ENCODE peak calls at places on chromosomes 11 and 22, in four cellular contexts. One of them, this sample, is unnamed.

GRCh38 chr22:24141586-24141985 is 39.7 kb upstream of the SUSD2 start:
- DNase-seq in CD8-positive, alpha-beta T cell: peak; percentile 22
- DNase-seq in ovary: no peak
- DNase-seq in mucosa of descending colon: no peak
- DNase-seq in this sample: no peak

GRCh38 chr22:42873361-42873760 is 16.3 kb upstream of the ARFGAP3 start:
- DNase-seq in CD8-positive, alpha-beta T cell: no peak
- DNase-seq in ovary: no peak
- DNase-seq in mucosa of descending colon: no peak
- DNase-seq in this sample: no peak

GRCh38 chr11:58866788-58867187 is 22.3 kb upstream of the GLYATL2 start:
- DNase-seq in CD8-positive, alpha-beta T cell: no peak
- DNase-seq in mucosa of descending colon: no peak
- DNase-seq in ovary: no peak
- DNase-seq in this sample: no peak

GRCh38 chr22:45254789-45255261 is 14.1 kb upstream of the KIAA0930 start:
- DNase-seq in ovary: no peak
- DNase-seq in CD8-positive, alpha-beta T cell: no peak
- DNase-seq in mucosa of descending colon: no peak
- DNase-seq in this sample: no peak

GRCh38 chr11:7706377-7706776 is at the start of gene OVCH2:
- DNase-seq in mucosa of descending colon: no peak
- DNase-seq in CD8-positive, alpha-beta T cell: no peak
- DNase-seq in ovary: no peak
- DNase-seq in this sample: no peak

GRCh38 chr11:24687748-24688147 is 190.9 kb downstream of the LUZP2 start:
- DNase-seq in ovary: no peak
- DNase-seq in mucosa of descending colon: no peak
- DNase-seq in CD8-positive, alpha-beta T cell: no peak
- DNase-seq in this sample: no peak

GRCh38 chr11:47433991-47434786 is 8.0 kb upstream of the PSMC3 start:
- DNase-seq in mucosa of descending colon: no peak
- DNase-seq in ovary: peak; percentile 65
- DNase-seq in CD8-positive, alpha-beta T cell: no peak
- DNase-seq in this sample: peak; percentile 56

GRCh38 chr22:35258144-35258988 is 1.1 kb downstream of the HMGXB4 start:
- DNase-seq in mucosa of descending colon: peak; percentile 25
- DNase-seq in ovary: no peak
- DNase-seq in CD8-positive, alpha-beta T cell: no peak
- DNase-seq in this sample: no peak

GRCh38 chr11:35045219-35045819 is 93.7 kb upstream of the CD44 start:
- DNase-seq in mucosa of descending colon: peak; percentile 49
- DNase-seq in ovary: no peak
- DNase-seq in CD8-positive, alpha-beta T cell: peak; percentile 79
- DNase-seq in this sample: no peak

GRCh38 chr11:124872741-124873140 is 7.5 kb downstream of the ROBO3 start:
- DNase-seq in ovary: peak; percentile 10
- DNase-seq in mucosa of descending colon: no peak
- DNase-seq in CD8-positive, alpha-beta T cell: no peak
- DNase-seq in this sample: no peak

GRCh38 chr11:81995907-81996306 is 737.8 kb downstream of the FAM181B start:
- DNase-seq in ovary: no peak
- DNase-seq in CD8-positive, alpha-beta T cell: no peak
- DNase-seq in mucosa of descending colon: no peak
- DNase-seq in this sample: no peak

DNA sequence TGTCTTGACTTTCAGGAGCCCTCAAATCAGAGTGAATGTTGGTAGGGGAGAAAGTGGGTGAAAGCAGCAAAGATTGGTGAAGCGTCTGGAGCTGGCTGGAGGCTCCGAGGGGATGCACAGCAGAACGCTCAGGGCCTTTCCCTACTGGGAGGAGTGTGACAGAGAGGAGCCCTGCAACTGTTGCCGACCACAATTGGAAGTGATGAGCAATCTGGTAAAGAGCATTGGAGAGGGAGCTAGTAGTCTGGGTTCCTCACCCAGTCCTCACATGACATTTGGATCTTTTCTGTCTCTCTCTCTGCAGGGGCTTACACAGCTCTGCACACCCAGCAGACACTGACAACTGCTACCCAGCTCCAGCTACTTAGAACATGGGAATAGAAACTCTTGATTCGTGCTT is 277.9 kb upstream of the PLET1 start:
- DNase-seq in ovary: no peak
- DNase-seq in CD8-positive, alpha-beta T cell: no peak
- DNase-seq in mucosa of descending colon: no peak
- DNase-seq in this sample: no peak
- H3K4me1 ChIP-seq in ovary: no peaks in the 10 kb centered on the region
- H3K4me1 ChIP-seq in CD8-positive, alpha-beta T cell: peaks cover 5% of the 10 kb centered on the region
- H3K4me1 ChIP-seq in mucosa of descending colon: no peaks in the 10 kb centered on the region
- H3K4me1 ChIP-seq in this sample: peaks cover 5% of the 10 kb centered on the region

GRCh38 chr11:332651-333480 is 12.2 kb upstream of the IFITM3 start:
- DNase-seq in CD8-positive, alpha-beta T cell: no peak
- DNase-seq in mucosa of descending colon: no peak
- DNase-seq in ovary: peak; percentile 20
- DNase-seq in this sample: no peak

GRCh38 chr11:331332-332060 is 10.8 kb upstream of the IFITM3 start:
- DNase-seq in mucosa of descending colon: no peak
- DNase-seq in CD8-positive, alpha-beta T cell: no peak
- DNase-seq in ovary: peak; percentile 15
- DNase-seq in this sample: no peak

GRCh38 chr11:336666-337002 is 16.0 kb upstream of the IFITM3 start:
- DNase-seq in CD8-positive, alpha-beta T cell: no peak
- DNase-seq in mucosa of descending colon: no peak
- DNase-seq in ovary: no peak
- DNase-seq in this sample: no peak

GRCh38 chr11:335779-336665 is 15.4 kb upstream of the IFITM3 start:
- DNase-seq in mucosa of descending colon: no peak
- DNase-seq in CD8-positive, alpha-beta T cell: no peak
- DNase-seq in ovary: peak; percentile 70
- DNase-seq in this sample: no peak

GRCh38 chr11:334264-335033 is 13.8 kb upstream of the IFITM3 start:
- DNase-seq in ovary: peak; percentile 80
- DNase-seq in mucosa of descending colon: no peak
- DNase-seq in CD8-positive, alpha-beta T cell: no peak
- DNase-seq in this sample: no peak
- H3K4me1 ChIP-seq in ovary: peaks cover 16% of the 10 kb centered on the region
- H3K4me1 ChIP-seq in mucosa of descending colon: no peaks in the 10 kb centered on the region
- H3K4me1 ChIP-seq in CD8-positive, alpha-beta T cell: peaks cover 57% of the 10 kb centered on the region
- H3K4me1 ChIP-seq in this sample: no peaks in the 10 kb centered on the region

GRCh38 chr22:28816994-28817530 is 16.7 kb upstream of the XBP1 start:
- DNase-seq in CD8-positive, alpha-beta T cell: no peak
- DNase-seq in ovary: no peak
- DNase-seq in mucosa of descending colon: no peak
- DNase-seq in this sample: no peak
- H3K4me1 ChIP-seq in CD8-positive, alpha-beta T cell: peaks cover 66% of the 10 kb centered on the region
- H3K4me1 ChIP-seq in ovary: peaks cover 14% of the 10 kb centered on the region
- H3K4me1 ChIP-seq in mucosa of descending colon: peaks cover 42% of the 10 kb centered on the region
- H3K4me1 ChIP-seq in this sample: peaks cover 100% of the 10 kb centered on the region

DNA sequence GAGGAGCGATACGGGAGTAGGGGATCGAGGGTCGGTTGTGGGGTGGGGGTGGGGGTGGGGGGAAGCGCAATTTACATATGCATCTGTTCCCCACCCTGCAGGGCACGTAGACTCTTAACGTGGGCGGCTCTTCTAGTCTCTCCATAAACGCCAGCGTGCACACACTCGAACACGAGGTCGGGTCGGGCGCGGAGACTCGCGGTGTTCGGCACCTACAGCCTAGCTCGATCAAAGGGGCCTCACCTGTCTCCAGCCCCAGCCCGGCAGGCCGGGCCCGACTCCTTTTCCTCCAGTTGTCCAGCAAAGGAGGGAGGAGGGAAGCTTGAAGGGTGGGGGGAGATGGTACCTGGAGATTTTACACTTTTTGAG is 535 bp downstream of the DCUN1D5 start:
- DNase-seq in ovary: peak; percentile 20
- DNase-seq in CD8-positive, alpha-beta T cell: peak; percentile 37
- DNase-seq in mucosa of descending colon: peak; percentile 47
- DNase-seq in this sample: peak; percentile 24
- H3K4me1 ChIP-seq in ovary: peaks cover 3% of the 10 kb centered on the region
- H3K4me1 ChIP-seq in CD8-positive, alpha-beta T cell: peaks cover 25% of the 10 kb centered on the region
- H3K4me1 ChIP-seq in mucosa of descending colon: peaks cover 14% of the 10 kb centered on the region
- H3K4me1 ChIP-seq in this sample: peaks cover 24% of the 10 kb centered on the region

GRCh38 chr22:19173047-19174035 is 5.2 kb downstream of the SLC25A1 start:
- DNase-seq in ovary: no peak
- DNase-seq in mucosa of descending colon: peak; percentile 88
- DNase-seq in CD8-positive, alpha-beta T cell: no peak
- DNase-seq in this sample: no peak
- H3K4me1 ChIP-seq in ovary: peaks cover 17% of the 10 kb centered on the region
- H3K4me1 ChIP-seq in mucosa of descending colon: peaks cover 44% of the 10 kb centered on the region
- H3K4me1 ChIP-seq in CD8-positive, alpha-beta T cell: peaks cover 37% of the 10 kb centered on the region
- H3K4me1 ChIP-seq in this sample: peaks cover 78% of the 10 kb centered on the region

GRCh38 chr11:39965701-39966100 is 1493.8 kb downstream of the LRRC4C start:
- DNase-seq in CD8-positive, alpha-beta T cell: no peak
- DNase-seq in mucosa of descending colon: no peak
- DNase-seq in ovary: no peak
- DNase-seq in this sample: no peak
- H3K4me1 ChIP-seq in CD8-positive, alpha-beta T cell: no peaks in the 10 kb centered on the region
- H3K4me1 ChIP-seq in mucosa of descending colon: no peaks in the 10 kb centered on the region
- H3K4me1 ChIP-seq in ovary: no peaks in the 10 kb centered on the region
- H3K4me1 ChIP-seq in this sample: no peaks in the 10 kb centered on the region

GRCh38 chr11:79963886-79964660 is 523.2 kb upstream of the TENM4 start:
- DNase-seq in ovary: no peak
- DNase-seq in mucosa of descending colon: no peak
- DNase-seq in CD8-positive, alpha-beta T cell: no peak
- DNase-seq in this sample: no peak
- H3K4me1 ChIP-seq in ovary: peaks cover 3% of the 10 kb centered on the region
- H3K4me1 ChIP-seq in mucosa of descending colon: no peaks in the 10 kb centered on the region
- H3K4me1 ChIP-seq in CD8-positive, alpha-beta T cell: no peaks in the 10 kb centered on the region
- H3K4me1 ChIP-seq in this sample: no peaks in the 10 kb centered on the region

DNA sequence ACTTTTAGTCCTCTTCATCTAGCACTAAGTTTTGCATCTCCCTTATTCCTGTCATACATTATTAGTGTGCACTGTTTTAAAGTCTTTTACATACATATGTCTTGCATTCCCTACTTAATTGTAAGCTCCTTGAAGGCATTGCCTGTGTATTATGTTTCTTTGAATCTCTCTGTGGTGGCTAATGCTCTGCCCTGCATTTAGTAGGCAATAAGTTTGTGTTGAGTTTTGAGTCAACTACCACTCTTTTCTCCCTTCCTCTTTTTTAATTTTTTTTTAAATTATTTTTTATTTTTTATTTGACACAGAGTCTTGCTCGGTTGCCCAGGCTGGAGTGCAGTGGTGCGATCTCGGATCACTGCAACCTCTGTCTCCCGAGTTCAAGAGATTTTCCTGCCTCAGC is 78.9 kb downstream of the ZBTB16 start:
- DNase-seq in CD8-positive, alpha-beta T cell: no peak
- DNase-seq in mucosa of descending colon: no peak
- DNase-seq in ovary: no peak
- DNase-seq in this sample: no peak
- H3K4me1 ChIP-seq in CD8-positive, alpha-beta T cell: no peaks in the 10 kb centered on the region
- H3K4me1 ChIP-seq in mucosa of descending colon: peaks cover 35% of the 10 kb centered on the region
- H3K4me1 ChIP-seq in ovary: peaks cover 33% of the 10 kb centered on the region
- H3K4me1 ChIP-seq in this sample: peaks cover 79% of the 10 kb centered on the region